ENCODE peak calls at places on chromosomes 5 and 9, in eight cellular contexts. Z, V, T, J, E, U, L and G are unnamed samples.
A peak's percentile ranks its signal among the peaks of the same experiment; 100 is the strongest.

GRCh38 chr5:134541736-134542376 is 16.4 kb downstream of the JADE2 start:
- DNase-seq in V (peak; percentile 81), T (no peak), J (peak; percentile 59), E (no peak), L (no peak), U (peak; percentile 71), Z (no peak), G (peak; percentile 60)

GRCh38 chr9:88551546-88552137 is 16.7 kb downstream of the NXNL2 start:
- DNase-seq in L (no peak), T (no peak), Z (no peak), E (no peak), J (no peak), V (no peak), U (no peak), G (no peak)

GRCh38 chr9:127588740-127589506 is 23.2 kb upstream of the STXBP1 start:
- DNase-seq in Z (no peak), E (no peak), V (no peak), J (no peak), T (no peak), L (no peak), U (no peak), G (no peak)

GRCh38 chr5:127959152-127959764 is 124.3 kb upstream of the SLC12A2 start:
- DNase-seq in Z (peak; percentile 82), U (peak; percentile 84), J (peak; percentile 65), T (no peak), E (no peak), V (peak; percentile 64), L (no peak), G (peak; percentile 96)

GRCh38 chr9:114130624-114131277 is 24.6 kb upstream of the COL27A1 start:
- DNase-seq in T (no peak), U (no peak), V (no peak), E (no peak), J (no peak), L (no peak), Z (no peak), G (no peak)

GRCh38 chr5:132962429-132962928 is 955 bp downstream of the AFF4 start:
- DNase-seq in V (no peak), J (no peak), T (no peak), U (peak; percentile 81), Z (peak; percentile 72), E (peak; percentile 15), L (no peak), G (peak; percentile 82)

GRCh38 chr9:69326261-69326660 is 1.2 kb downstream of the ENTREP1 start:
- DNase-seq in U (no peak), J (peak; percentile 33), L (no peak), Z (no peak), T (no peak), E (no peak), V (no peak), G (no peak)

GRCh38 chr9:117714282-117714681 is 10.1 kb downstream of the TLR4 start:
- DNase-seq in J (no peak), T (no peak), Z (no peak), V (no peak), U (no peak), E (no peak), L (no peak), G (no peak)

GRCh38 chr9:83489961-83490360 is 48.2 kb downstream of the FRMD3 start:
- DNase-seq in T (no peak), J (no peak), E (no peak), L (no peak), V (no peak), Z (no peak), U (no peak), G (no peak)

GRCh38 chr9:95724253-95724991 is 151.1 kb upstream of the ERCC6L2 start:
- DNase-seq in J (no peak), U (no peak), E (peak; percentile 91), L (no peak), Z (no peak), V (no peak), T (peak; percentile 61), G (no peak)

GRCh38 chr5:161546463-161547301 is at the start of gene GABRB2:
- DNase-seq in Z (peak; percentile 2), U (peak; percentile 35), V (peak; percentile 44), J (peak; percentile 38), T (no peak), L (no peak), E (peak; percentile 83), G (peak; percentile 21)

GRCh38 chr9:136021171-136021890 is 60.2 kb upstream of the UBAC1 start:
- DNase-seq in Z (no peak), V (no peak), L (no peak), T (no peak), E (no peak), U (no peak), J (no peak), G (no peak)

GRCh38 chr9:37938121-37938906 is 34.4 kb upstream of the SLC25A51 start:
- DNase-seq in U (peak; percentile 76), L (peak; percentile 56), V (peak; percentile 24), Z (peak; percentile 79), J (peak; percentile 45), T (no peak), E (no peak), G (peak; percentile 73)

GRCh38 chr9:105062222-105062850 is 134.4 kb upstream of the ABCA1 start:
- DNase-seq in J (no peak), U (no peak), T (no peak), E (no peak), Z (no peak), V (no peak), L (no peak), G (no peak)

DNA sequence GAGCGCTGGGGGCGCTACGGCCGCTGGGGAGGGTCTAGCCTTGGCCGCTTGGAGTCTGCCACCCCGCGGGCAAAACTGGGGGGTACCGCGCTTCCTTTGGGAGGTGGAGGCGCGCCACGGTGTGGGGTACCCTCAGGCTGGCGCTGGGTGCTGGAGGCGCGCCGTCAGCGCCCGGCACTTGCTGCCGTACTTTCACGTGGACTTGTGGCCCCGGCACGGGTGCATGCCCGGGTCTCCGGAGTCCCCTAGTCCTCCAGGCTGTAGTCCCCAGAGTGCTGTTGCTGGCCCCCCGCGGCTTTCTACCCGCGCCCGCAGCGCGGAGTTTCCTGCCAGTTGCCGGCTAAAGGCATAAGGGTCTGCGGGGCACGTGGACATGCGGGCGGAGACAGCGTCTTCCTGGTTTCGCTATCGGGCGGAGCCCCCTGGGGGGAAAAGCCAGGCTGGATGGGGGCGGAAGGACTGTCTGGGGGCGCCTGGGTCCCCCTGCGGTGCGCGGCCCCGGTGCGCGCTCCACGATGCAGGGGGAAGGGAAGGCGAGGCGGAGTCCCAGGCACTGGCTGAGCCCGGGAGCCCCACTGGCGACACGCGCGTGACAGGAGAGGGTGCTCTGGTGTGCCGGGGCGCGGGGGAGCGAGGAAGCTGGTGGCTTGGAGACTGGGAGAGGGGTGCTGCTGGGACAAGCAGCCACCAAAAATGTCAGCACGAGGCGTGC is 666 bp downstream of the PPARGC1B start:
- DNase-seq in L (no peak), T (peak; percentile 55), J (peak; percentile 65), V (peak; percentile 49), E (peak; percentile 52), U (no peak), Z (peak; percentile 8), G (peak; percentile 40)
- TF ChIP-seq CTCF in L (no peak), T (no peak), J (no peak), V (no peak), E (peak; percentile 16), U (no peak), Z (no peak), G (no peak)

DNA sequence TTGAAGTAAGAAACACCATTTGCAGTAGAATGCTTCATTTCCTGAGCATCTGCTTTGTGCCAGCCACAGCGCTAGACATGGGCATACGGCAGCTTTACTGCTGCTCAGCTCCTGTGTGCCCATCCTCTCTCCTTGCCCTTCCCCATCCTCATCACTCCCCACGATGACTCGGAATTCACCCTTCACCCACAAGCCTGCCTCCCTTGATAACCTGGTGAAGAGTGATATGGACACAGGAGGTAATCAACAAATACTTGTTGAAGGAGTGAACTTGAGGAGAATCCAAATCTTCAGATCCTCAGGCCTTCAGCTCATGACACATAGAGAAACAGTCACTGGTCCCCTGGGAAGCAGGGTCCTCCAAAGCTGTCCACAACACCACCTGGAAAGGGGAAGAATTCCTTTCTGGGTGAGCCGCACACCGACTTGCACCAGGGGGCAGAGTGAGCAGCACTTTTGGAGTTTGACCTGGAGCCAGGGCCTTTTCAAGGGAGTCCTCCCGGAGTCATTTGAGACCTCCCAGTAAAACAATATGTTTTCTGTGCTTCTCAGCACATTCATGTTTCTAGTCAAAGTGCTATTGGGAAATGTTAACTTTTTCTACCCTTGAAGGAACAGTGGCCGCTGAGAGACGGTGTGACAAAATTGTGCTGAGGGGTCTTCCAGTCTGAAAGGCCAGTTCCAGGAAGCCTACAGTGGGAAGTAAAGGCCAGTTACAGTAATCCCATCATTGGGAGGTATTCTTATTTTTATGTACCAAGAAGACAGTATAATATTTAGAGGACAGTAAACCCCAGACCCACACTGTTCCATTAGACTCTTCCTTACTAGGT is 332.3 kb downstream of the CWC27 start:
- DNase-seq in Z (peak; percentile 69), E (peak; percentile 8), J (peak; percentile 45), V (peak; percentile 66), T (peak; percentile 19), U (peak; percentile 92), L (peak; percentile 64), G (peak; percentile 92)
- H3K4me3 ChIP-seq in Z (no peak overlapping the region), E (no peak overlapping the region), J (no peak overlapping the region), V (no peak overlapping the region), T (no peak overlapping the region), U (no peak overlapping the region), L (no peak overlapping the region), G (no peak overlapping the region)

DNA sequence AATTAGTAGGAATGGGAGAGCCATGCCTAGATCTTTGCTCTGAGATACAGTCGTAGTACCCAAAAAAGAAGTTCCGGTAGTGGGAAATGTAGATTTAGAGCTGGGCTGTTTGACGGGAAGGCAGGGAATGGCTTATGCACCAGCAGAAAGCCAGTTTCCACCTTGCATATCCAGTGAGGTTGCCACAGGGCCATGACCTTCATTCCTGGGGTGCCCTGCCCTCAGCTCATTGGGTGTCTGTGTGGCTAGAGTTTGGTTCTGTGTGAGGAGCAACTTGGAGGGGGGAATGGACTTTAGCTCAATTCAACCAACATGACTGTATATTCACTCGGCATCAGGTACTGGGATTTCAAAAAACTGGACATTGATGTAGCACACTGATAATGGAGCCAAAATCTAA is 300.1 kb downstream of the MLLT3 start:
- DNase-seq in L (no peak), Z (no peak), E (no peak), J (no peak), U (no peak), T (no peak), V (no peak), G (no peak)
- TF ChIP-seq CTCF in L (no peak), Z (no peak), E (no peak), J (no peak), U (no peak), T (no peak), V (no peak), G (no peak)

GRCh38 chr9:4491621-4491975 is 1.3 kb downstream of the SLC1A1 start:
- DNase-seq in T (no peak), U (no peak), Z (no peak), E (no peak), V (no peak), J (no peak), L (no peak), G (no peak)

GRCh38 chr9:4496497-4496896 is 6.2 kb downstream of the SLC1A1 start:
- DNase-seq in V (no peak), E (no peak), Z (no peak), L (no peak), T (no peak), U (no peak), J (no peak), G (no peak)

GRCh38 chr9:4494806-4495205 is 4.5 kb downstream of the SLC1A1 start:
- DNase-seq in T (no peak), E (no peak), L (no peak), Z (no peak), J (no peak), V (no peak), U (no peak), G (no peak)

GRCh38 chr9:4495537-4495936 is 5.3 kb downstream of the SLC1A1 start:
- DNase-seq in V (no peak), Z (no peak), T (no peak), J (no peak), E (no peak), L (no peak), U (no peak), G (no peak)

GRCh38 chr9:4494337-4494736 is 4.1 kb downstream of the SLC1A1 start:
- DNase-seq in Z (no peak), J (no peak), L (no peak), T (no peak), V (no peak), U (no peak), E (no peak), G (no peak)
- H3K4me3 ChIP-seq in Z (no peak overlapping the region), J (no peak overlapping the region), L (no peak overlapping the region), T (no peak overlapping the region), V (no peak overlapping the region), U (no peak overlapping the region), E (no peak overlapping the region), G (no peak overlapping the region)